ENCODE peak calls at places on chromosome 1, in ten cellular contexts. H, Y, G, L, X, W, A, C, Q and Z are unnamed samples.

GRCh38 chr1:205346956-205347574 is 9.7 kb downstream of the KLHDC8A start:
- DNase-seq in H (no peak), Y (no peak), G (peak), L (no peak), X (no peak), W (no peak), A (no peak), C (no peak), Q (no peak), Z (no peak)

GRCh38 chr1:220700591-220701179 is 10.5 kb downstream of the C1orf115 start:
- DNase-seq in H (peak), Y (no peak), G (no peak), L (no peak), X (no peak), W (no peak), A (no peak), C (no peak), Q (peak), Z (no peak)

GRCh38 chr1:227225715-227226346 is 92.5 kb downstream of the CDC42BPA start:
- DNase-seq in H (no peak), Y (no peak), G (no peak), L (no peak), X (no peak), W (no peak), A (no peak), C (peak), Q (no peak), Z (no peak)

GRCh38 chr1:21220815-21221214 is 44.1 kb upstream of the EIF4G3 start:
- DNase-seq in H (no peak), Y (no peak), G (peak), L (no peak), X (no peak), W (no peak), A (no peak), C (no peak), Q (no peak), Z (no peak)

GRCh38 chr1:236603896-236604217 is 459 bp downstream of the HEATR1 start:
- DNase-seq in H (peak), Y (no peak), G (peak), L (no peak), X (no peak), W (no peak), A (no peak), C (peak), Q (no peak), Z (no peak)

GRCh38 chr1:40769815-40770214 is 13.8 kb upstream of the KCNQ4 start:
- DNase-seq in H (no peak), Y (no peak), G (no peak), L (peak), X (no peak), W (no peak), A (no peak), C (no peak), Q (no peak), Z (peak)

GRCh38 chr1:81217058-81217457 is 583.7 kb upstream of the ADGRL2 start:
- DNase-seq in H (no peak), Y (no peak), G (no peak), L (no peak), X (no peak), W (no peak), A (no peak), C (no peak), Q (no peak), Z (no peak)

GRCh38 chr1:79391896-79392295 is 385.4 kb upstream of the ADGRL4 start:
- DNase-seq in H (no peak), Y (no peak), G (peak), L (no peak), X (no peak), W (no peak), A (no peak), C (no peak), Q (no peak), Z (no peak)

GRCh38 chr1:145891143-145891542 is 5.5 kb upstream of the ANKRD35 start:
- DNase-seq in H (no peak), Y (no peak), G (no peak), L (no peak), X (no peak), W (no peak), A (no peak), C (no peak), Q (no peak), Z (no peak)

GRCh38 chr1:57506941-57507340 is 83.1 kb upstream of the DAB1 start:
- DNase-seq in H (no peak), Y (no peak), G (no peak), L (no peak), X (no peak), W (no peak), A (no peak), C (no peak), Q (no peak), Z (no peak)

GRCh38 chr1:91555074-91555730 is 54.6 kb downstream of the CDC7 start:
- DNase-seq in H (no peak), Y (no peak), G (no peak), L (no peak), X (no peak), W (no peak), A (no peak), C (no peak), Q (no peak), Z (no peak)

GRCh38 chr1:75724472-75725022 is at the start of gene ACADM:
- DNase-seq in H (peak), Y (peak), G (peak), L (peak), X (peak), W (peak), A (peak), C (peak), Q (peak), Z (peak)

GRCh38 chr1:2242814-2243725 is 15.0 kb downstream of the SKI start:
- DNase-seq in H (no peak), Y (no peak), G (no peak), L (no peak), X (peak), W (no peak), A (no peak), C (no peak), Q (no peak), Z (peak)

GRCh38 chr1:226255380-226255779 is 31.9 kb downstream of the MIXL1 start:
- DNase-seq in H (no peak), Y (no peak), G (no peak), L (no peak), X (no peak), W (no peak), A (no peak), C (no peak), Q (no peak), Z (no peak)

GRCh38 chr1:240539700-240540414 is 72.1 kb downstream of the GREM2 start:
- DNase-seq in H (no peak), Y (no peak), G (peak), L (no peak), X (no peak), W (no peak), A (no peak), C (no peak), Q (no peak), Z (no peak)

GRCh38 chr1:54249798-54250497 is 50.0 kb downstream of the MRPL37 start:
- DNase-seq in H (peak), Y (no peak), G (no peak), L (no peak), X (peak), W (no peak), A (no peak), C (peak), Q (no peak), Z (peak)

GRCh38 chr1:13643017-13643416 is 57.0 kb upstream of the PRDM2 start:
- DNase-seq in H (no peak), Y (no peak), G (no peak), L (no peak), X (no peak), W (no peak), A (no peak), C (no peak), Q (no peak), Z (no peak)

GRCh38 chr1:30616759-30617158 is 106.6 kb downstream of the MATN1 start:
- DNase-seq in H (no peak), Y (no peak), G (no peak), L (no peak), X (no peak), W (no peak), A (no peak), C (no peak), Q (no peak), Z (no peak)

GRCh38 chr1:21651214-21652042 is 17.7 kb downstream of the RAP1GAP start:
- DNase-seq in H (no peak), Y (no peak), G (peak), L (no peak), X (no peak), W (peak), A (no peak), C (peak), Q (no peak), Z (no peak)

GRCh38 chr1:25679170-25679569 is 62.6 kb downstream of the MAN1C1 start:
- DNase-seq in H (no peak), Y (no peak), G (no peak), L (no peak), X (no peak), W (no peak), A (no peak), C (no peak), Q (no peak), Z (no peak)

GRCh38 chr1:63330331-63330916 is 8.1 kb downstream of the FOXD3 start:
- DNase-seq in H (no peak), Y (no peak), G (no peak), L (no peak), X (no peak), W (no peak), A (no peak), C (no peak), Q (no peak), Z (no peak)

GRCh38 chr1:22880174-22880601 is 92.5 kb downstream of the LACTBL1 start:
- DNase-seq in H (no peak), Y (no peak), G (no peak), L (peak), X (no peak), W (no peak), A (no peak), C (peak), Q (no peak), Z (no peak)

GRCh38 chr1:112704511-112704907 is 2.4 kb downstream of the RHOC start:
- DNase-seq in H (no peak), Y (no peak), G (no peak), L (no peak), X (no peak), W (peak), A (no peak), C (peak), Q (no peak), Z (no peak)

GRCh38 chr1:86703696-86704455 is 500 bp upstream of the SH3GLB1 start:
- DNase-seq in H (peak), Y (peak), G (peak), L (peak), X (no peak), W (no peak), A (peak), C (no peak), Q (peak), Z (peak)

GRCh38 chr1:46719689-46720088 is 775 bp upstream of the EFCAB14 start:
- DNase-seq in H (no peak), Y (no peak), G (peak), L (no peak), X (no peak), W (no peak), A (no peak), C (no peak), Q (no peak), Z (no peak)

GRCh38 chr1:29281531-29281930 is 45.2 kb downstream of the PTPRU start:
- DNase-seq in H (peak), Y (no peak), G (no peak), L (no peak), X (no peak), W (no peak), A (no peak), C (no peak), Q (no peak), Z (no peak)